ENCODE peak calls at places on chromosomes 1 and 21, in nine cellular contexts. H is fibroblast of lung; X is AG08395; P is glomerular endothelial cell; L is posterior vena cava; T is amniotic epithelial cell; S is activated CD8-positive, alpha-beta memory T cell treated with anti-CD3 and anti-CD28 coated beads, Interleukin-2, amount 50 U/mL, for 48 hours; J is hippocampal formation; E is GOT3. O is an unnamed sample.

GRCh38 chr1:237911911-237912310 is 21.2 kb upstream of the ZP4 start:
- DNase-seq in X (no peak), E (no peak), H (peak), S (no peak), T (no peak), L (no peak), P (no peak), J (no peak), O (no peak)

GRCh38 chr21:35525443-35525842 is 476.3 kb upstream of the RUNX1 start:
- DNase-seq in E (no peak), H (no peak), S (no peak), T (no peak), L (no peak), J (no peak), X (no peak), P (no peak), O (no peak)

GRCh38 chr1:33072707-33073106 is 8.2 kb upstream of the AZIN2 start:
- DNase-seq in H (peak), T (no peak), L (no peak), S (no peak), X (no peak), E (no peak), P (no peak), J (no peak), O (peak)

GRCh38 chr1:76129731-76130130 is 55.2 kb downstream of the ST6GALNAC3 start:
- DNase-seq in S (no peak), L (no peak), X (no peak), T (no peak), J (no peak), P (no peak), H (no peak), E (no peak), O (no peak)

GRCh38 chr1:151012684-151013471 is 4.6 kb downstream of the PRUNE1 start:
- DNase-seq in P (no peak), S (no peak), E (no peak), H (peak), X (no peak), T (no peak), L (no peak), J (no peak), O (no peak)

GRCh38 chr1:25338188-25338981 is at the start of gene TMEM50A:
- DNase-seq in P (no peak), J (peak), E (peak), X (peak), T (peak), L (peak), H (peak), S (peak), O (no peak)

GRCh38 chr1:183915634-183916510 is 111.0 kb downstream of the RGL1 start:
- DNase-seq in P (peak), S (peak), X (peak), L (peak), T (peak), H (peak), E (peak), J (peak), O (peak)

GRCh38 chr1:63148825-63149645 is 173.3 kb upstream of the FOXD3 start:
- DNase-seq in E (peak), T (peak), J (peak), X (peak), P (no peak), H (peak), L (no peak), S (no peak), O (no peak)

GRCh38 chr1:170377011-170377410 is 155.0 kb upstream of the GORAB start:
- DNase-seq in P (no peak), S (no peak), H (no peak), E (no peak), L (no peak), T (no peak), J (no peak), X (no peak), O (no peak)

GRCh38 chr1:9842781-9843575 is 19.2 kb upstream of the CLSTN1 start:
- DNase-seq in H (peak), P (no peak), L (peak), T (no peak), X (no peak), S (no peak), J (no peak), E (no peak), O (no peak)

GRCh38 chr1:15218287-15219279 is 28.4 kb upstream of the FHAD1 start:
- DNase-seq in X (no peak), L (peak), E (no peak), S (no peak), H (peak), J (no peak), P (peak), T (peak), O (no peak)

GRCh38 chr1:63322248-63322943 is at the start of gene FOXD3:
- DNase-seq in S (peak), L (peak), J (no peak), X (peak), P (no peak), H (no peak), E (no peak), T (peak), O (no peak)

GRCh38 chr1:201183728-201184127 is 6.9 kb upstream of the IGFN1 start:
- DNase-seq in H (no peak), X (no peak), P (no peak), E (no peak), L (peak), S (no peak), J (no peak), T (no peak), O (no peak)

GRCh38 chr1:236311040-236311439 is 29.3 kb upstream of the ERO1B start:
- DNase-seq in X (no peak), P (no peak), E (no peak), L (no peak), S (no peak), H (no peak), J (no peak), T (no peak), O (no peak)

GRCh38 chr21:31326478-31327247 is 17.4 kb downstream of the TIAM1 start:
- DNase-seq in H (peak), P (no peak), S (peak), E (no peak), L (no peak), J (no peak), T (no peak), X (peak), O (peak)

GRCh38 chr1:1428174-1428573 is 7.1 kb upstream of the ANKRD65 start:
- DNase-seq in X (no peak), P (no peak), H (no peak), S (no peak), L (no peak), E (no peak), J (no peak), T (no peak), O (no peak)

GRCh38 chr1:40508375-40509341 is at the start of gene EXO5:
- DNase-seq in S (peak), E (peak), H (peak), T (peak), L (peak), X (peak), P (no peak), J (peak), O (peak)

O was measured in skeletal muscle cell.